ENCODE peak calls at places on chromosomes 6 and 20, in nine cellular contexts. R is AG09309; W is WTC11; J is sigmoid colon; I is prostate gland; G is B cell; D is GM13977; O is omental fat pad; N is CD8-positive, alpha-beta T cell. B is an unnamed sample.

GRCh38 chr6:137291441-137291840 is 72.3 kb upstream of the IFNGR1 start:
- DNase-seq in W (no peak), D (no peak), R (no peak), G (peak; percentile 20), J (no peak), O (no peak), I (peak; percentile 13), N (no peak), B (no peak)

GRCh38 chr6:26249959-26250805 is 114.8 kb upstream of the BTN3A2 start:
- DNase-seq in R (no peak), N (peak; percentile 79), G (peak; percentile 82), O (no peak), D (peak; percentile 55), J (peak; percentile 76), I (peak; percentile 72), W (peak; percentile 74), B (peak; percentile 43)

GRCh38 chr20:6665161-6665560 is 102.3 kb upstream of the BMP2 start:
- DNase-seq in N (no peak), D (no peak), R (no peak), J (no peak), W (no peak), G (no peak), O (no peak), I (no peak), B (no peak)

GRCh38 chr20:57528148-57528547 is 3.2 kb upstream of the CTCFL start:
- DNase-seq in W (no peak), G (no peak), I (no peak), N (no peak), R (no peak), O (no peak), J (no peak), D (no peak), B (no peak)

GRCh38 chr20:15951711-15952110 is 621.5 kb downstream of the KIF16B start:
- DNase-seq in D (no peak), W (no peak), O (no peak), N (no peak), J (no peak), I (no peak), R (no peak), G (no peak), B (no peak)

GRCh38 chr20:25014816-25015215 is 22.3 kb upstream of the APMAP start:
- DNase-seq in N (no peak), W (no peak), G (no peak), J (peak; percentile 46), R (no peak), O (no peak), D (no peak), I (no peak), B (no peak)

GRCh38 chr6:107064579-107065065 is 36.6 kb downstream of the MTRES1 start:
- DNase-seq in W (no peak), R (peak; percentile 45), O (no peak), N (no peak), G (no peak), D (no peak), I (no peak), J (no peak), B (no peak)

GRCh38 chr20:45937765-45938164 is 3.3 kb downstream of the PCIF1 start:
- DNase-seq in I (no peak), G (no peak), R (no peak), J (no peak), D (no peak), W (no peak), O (no peak), N (no peak), B (no peak)

GRCh38 chr6:14831070-14831469 is 414.8 kb upstream of the JARID2 start:
- DNase-seq in W (no peak), O (no peak), R (no peak), N (no peak), G (no peak), I (no peak), J (no peak), D (no peak), B (no peak)

GRCh38 chr20:774016-774679 is 5.8 kb upstream of the SLC52A3 start:
- DNase-seq in D (no peak), G (no peak), N (no peak), W (no peak), R (no peak), J (no peak), O (no peak), I (no peak), B (no peak)

GRCh38 chr6:45715508-45715803 is 300.2 kb downstream of the CLIC5 start:
- DNase-seq in O (no peak), N (no peak), W (no peak), I (no peak), G (no peak), D (no peak), R (no peak), J (no peak), B (no peak)

GRCh38 chr6:108492131-108492766 is 68.5 kb upstream of the FOXO3 start:
- DNase-seq in G (peak; percentile 58), D (peak; percentile 34), J (no peak), O (no peak), N (no peak), I (peak; percentile 9), W (no peak), R (peak; percentile 24), B (no peak)

GRCh38 chr6:142732790-142733189 is 212.2 kb downstream of the HIVEP2 start:
- DNase-seq in R (no peak), D (no peak), N (no peak), J (no peak), I (no peak), W (no peak), G (no peak), O (no peak), B (no peak)

GRCh38 chr20:431012-431904 is 23.2 kb downstream of the RBCK1 start:
- DNase-seq in G (peak; percentile 30), N (peak; percentile 18), D (peak; percentile 46), O (no peak), I (peak; percentile 82), J (no peak), R (peak; percentile 18), W (peak; percentile 75), B (no peak)

GRCh38 chr6:41476407-41476806 is 69.8 kb upstream of the FOXP4 start:
- DNase-seq in D (no peak), I (no peak), W (no peak), J (no peak), O (no peak), R (no peak), N (no peak), G (no peak), B (no peak)

GRCh38 chr20:17399303-17399985 is 131.7 kb downstream of the BFSP1 start:
- DNase-seq in D (no peak), J (no peak), N (no peak), O (no peak), R (no peak), W (no peak), G (no peak), I (no peak), B (no peak)

GRCh38 chr6:155399062-155399746 is 56.4 kb downstream of the NOX3 start:
- DNase-seq in O (no peak), W (no peak), N (no peak), G (no peak), I (no peak), D (no peak), J (no peak), R (no peak), B (no peak)
- TF ChIP-seq CTCF in O (no peak), W (no peak), N (no peak), G (no peak), I (no peak), D (no peak), J (no peak), R (no peak), B (no peak)

DNA sequence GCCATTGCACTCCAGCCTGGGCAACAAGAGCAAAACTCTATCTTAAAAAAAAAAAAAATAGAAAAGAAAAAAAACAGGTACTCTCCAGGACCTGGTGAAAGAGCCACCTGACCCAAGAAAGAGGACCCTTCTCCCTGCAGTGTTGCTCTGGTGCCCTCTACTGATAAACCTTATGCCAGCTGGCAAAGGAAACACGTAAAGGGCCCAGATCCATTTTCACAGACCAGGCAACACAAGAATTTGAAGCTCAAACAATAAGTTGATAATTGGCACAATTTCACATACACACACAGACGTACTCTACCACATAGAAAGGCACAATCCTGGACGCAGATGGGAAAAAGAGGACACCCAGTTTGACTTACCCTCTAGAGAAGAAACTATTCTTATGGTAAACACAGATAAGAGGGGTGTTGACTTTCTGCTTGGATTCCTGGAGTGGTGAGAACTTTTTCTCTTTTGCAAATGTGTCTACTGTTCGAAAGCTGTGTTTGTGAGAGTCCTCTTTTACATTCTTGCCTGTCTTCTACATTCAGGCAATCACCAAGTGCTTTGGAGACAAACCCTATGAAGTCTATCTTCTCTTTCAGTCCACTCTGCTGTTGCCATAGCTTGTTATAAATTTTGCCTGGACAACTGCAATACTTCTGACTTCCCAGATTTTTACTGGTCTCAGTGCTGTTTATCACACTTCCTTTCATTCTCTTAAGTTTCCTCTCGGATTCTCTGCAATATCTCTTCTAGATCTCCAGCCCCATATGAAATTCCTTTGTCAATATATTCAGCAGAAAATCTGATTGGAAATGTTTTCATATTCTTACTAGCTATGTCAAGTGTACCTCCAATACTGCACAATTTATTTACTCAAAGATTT is 6.4 kb upstream of the SNRPB start:
- DNase-seq in G (no peak), N (no peak), I (no peak), W (no peak), D (no peak), O (no peak), J (no peak), R (no peak), B (no peak)
- TF ChIP-seq CTCF in G (no peak), N (no peak), I (no peak), W (no peak), D (no peak), O (no peak), J (no peak), R (no peak), B (no peak)

GRCh38 chr6:165998072-165998471 is 169.6 kb downstream of the TBXT start:
- DNase-seq in O (no peak), W (no peak), N (no peak), I (no peak), G (no peak), R (no peak), D (no peak), J (no peak), B (no peak)
- TF ChIP-seq CTCF in O (no peak), W (no peak), N (no peak), I (no peak), G (peak; percentile 15), R (no peak), D (no peak), J (no peak), B (no peak)

GRCh38 chr6:150739711-150740349 is 125.7 kb upstream of the MTHFD1L start:
- DNase-seq in R (no peak), D (no peak), J (no peak), O (no peak), I (no peak), G (no peak), W (no peak), N (no peak), B (no peak)

GRCh38 chr6:150738092-150738625 is 127.3 kb upstream of the MTHFD1L start:
- DNase-seq in R (no peak), G (no peak), I (no peak), D (no peak), N (no peak), W (no peak), O (no peak), J (no peak), B (no peak)

GRCh38 chr6:150744522-150745260 is 120.8 kb upstream of the MTHFD1L start:
- DNase-seq in W (no peak), G (no peak), R (no peak), I (no peak), D (no peak), J (no peak), O (no peak), N (no peak), B (no peak)

GRCh38 chr6:150740453-150740852 is 125.0 kb upstream of the MTHFD1L start:
- DNase-seq in G (no peak), W (no peak), O (no peak), D (no peak), J (no peak), R (no peak), I (no peak), N (no peak), B (no peak)

GRCh38 chr6:150741633-150742200 is 123.8 kb upstream of the MTHFD1L start:
- DNase-seq in I (no peak), D (peak; percentile 41), J (no peak), R (no peak), O (no peak), G (peak; percentile 71), W (peak; percentile 40), N (no peak), B (no peak)
- TF ChIP-seq CTCF in I (no peak), D (peak; percentile 50), J (no peak), R (peak; percentile 25), O (no peak), G (peak; percentile 82), W (peak; percentile 43), N (peak; percentile 14), B (no peak)

B was measured in mesothelial cell of epicardium.